ENCODE peak calls at places on chromosomes 1 and 21, in eight cellular contexts. One of them, this sample, is unnamed.

GRCh38 chr1:158534496-158534895 is 19.7 kb downstream of the OR6Y1 start:
- DNase-seq in osteocyte: no peak
- DNase-seq in fibroblast of mammary gland: no peak
- DNase-seq in body of pancreas: no peak
- DNase-seq in GM10248: no peak
- DNase-seq in MM.1S: no peak
- DNase-seq in lower lobe of right lung: no peak
- DNase-seq in cardiac fibroblast: no peak
- DNase-seq in this sample: no peak

GRCh38 chr1:112548540-112548939 is 39.8 kb downstream of the WNT2B start:
- DNase-seq in GM10248: no peak
- DNase-seq in MM.1S: no peak
- DNase-seq in cardiac fibroblast: no peak
- DNase-seq in lower lobe of right lung: no peak
- DNase-seq in osteocyte: no peak
- DNase-seq in body of pancreas: no peak
- DNase-seq in fibroblast of mammary gland: no peak
- DNase-seq in this sample: no peak

GRCh38 chr1:3924186-3924815 is 24.2 kb upstream of the C1orf174 start:
- DNase-seq in lower lobe of right lung: peak
- DNase-seq in GM10248: no peak
- DNase-seq in body of pancreas: no peak
- DNase-seq in cardiac fibroblast: no peak
- DNase-seq in fibroblast of mammary gland: no peak
- DNase-seq in MM.1S: no peak
- DNase-seq in osteocyte: no peak
- DNase-seq in this sample: no peak

GRCh38 chr1:191206808-191207207 is 729.1 kb upstream of the BRINP3 start:
- DNase-seq in lower lobe of right lung: no peak
- DNase-seq in GM10248: no peak
- DNase-seq in MM.1S: no peak
- DNase-seq in osteocyte: no peak
- DNase-seq in fibroblast of mammary gland: no peak
- DNase-seq in body of pancreas: no peak
- DNase-seq in cardiac fibroblast: peak
- DNase-seq in this sample: peak

GRCh38 chr1:184910005-184910404 is 64.3 kb downstream of the NIBAN1 start:
- DNase-seq in MM.1S: no peak
- DNase-seq in osteocyte: no peak
- DNase-seq in cardiac fibroblast: no peak
- DNase-seq in GM10248: no peak
- DNase-seq in body of pancreas: no peak
- DNase-seq in lower lobe of right lung: no peak
- DNase-seq in fibroblast of mammary gland: no peak
- DNase-seq in this sample: no peak

GRCh38 chr1:223776075-223776814 is 63.9 kb downstream of the CAPN2 start:
- DNase-seq in osteocyte: peak
- DNase-seq in GM10248: no peak
- DNase-seq in fibroblast of mammary gland: peak
- DNase-seq in body of pancreas: no peak
- DNase-seq in cardiac fibroblast: peak
- DNase-seq in lower lobe of right lung: no peak
- DNase-seq in MM.1S: no peak
- DNase-seq in this sample: peak

GRCh38 chr21:43318841-43319781 is 107.8 kb downstream of the SIK1 start:
- DNase-seq in MM.1S: no peak
- DNase-seq in GM10248: peak
- DNase-seq in cardiac fibroblast: peak
- DNase-seq in osteocyte: no peak
- DNase-seq in fibroblast of mammary gland: peak
- DNase-seq in body of pancreas: no peak
- DNase-seq in lower lobe of right lung: no peak
- DNase-seq in this sample: peak

GRCh38 chr1:147238053-147238902 is 4.2 kb upstream of the CHD1L start:
- DNase-seq in MM.1S: no peak
- DNase-seq in osteocyte: no peak
- DNase-seq in cardiac fibroblast: no peak
- DNase-seq in lower lobe of right lung: no peak
- DNase-seq in fibroblast of mammary gland: no peak
- DNase-seq in body of pancreas: no peak
- DNase-seq in GM10248: no peak
- DNase-seq in this sample: peak

GRCh38 chr1:15526021-15526489 is 593 bp upstream of the DNAJC16 start:
- DNase-seq in GM10248: no peak
- DNase-seq in cardiac fibroblast: no peak
- DNase-seq in lower lobe of right lung: no peak
- DNase-seq in fibroblast of mammary gland: no peak
- DNase-seq in MM.1S: no peak
- DNase-seq in body of pancreas: no peak
- DNase-seq in osteocyte: no peak
- DNase-seq in this sample: no peak
- TF ChIP-seq CTCF in GM10248: no peak
- TF ChIP-seq CTCF in cardiac fibroblast: no peak
- TF ChIP-seq CTCF in lower lobe of right lung: no peak
- TF ChIP-seq CTCF in fibroblast of mammary gland: no peak
- TF ChIP-seq CTCF in MM.1S: no peak
- TF ChIP-seq CTCF in body of pancreas: no peak
- TF ChIP-seq CTCF in osteocyte: no peak
- TF ChIP-seq CTCF in this sample: no peak

GRCh38 chr1:204623365-204623893 is 62.1 kb downstream of the LRRN2 start:
- DNase-seq in fibroblast of mammary gland: peak
- DNase-seq in MM.1S: no peak
- DNase-seq in GM10248: no peak
- DNase-seq in body of pancreas: peak
- DNase-seq in cardiac fibroblast: peak
- DNase-seq in lower lobe of right lung: no peak
- DNase-seq in osteocyte: no peak
- DNase-seq in this sample: peak

GRCh38 chr1:204624631-204625216 is 60.8 kb downstream of the LRRN2 start:
- DNase-seq in lower lobe of right lung: no peak
- DNase-seq in body of pancreas: no peak
- DNase-seq in cardiac fibroblast: no peak
- DNase-seq in GM10248: no peak
- DNase-seq in MM.1S: no peak
- DNase-seq in fibroblast of mammary gland: no peak
- DNase-seq in osteocyte: no peak
- DNase-seq in this sample: no peak

GRCh38 chr1:204621391-204621790 is 64.1 kb downstream of the LRRN2 start:
- DNase-seq in osteocyte: no peak
- DNase-seq in fibroblast of mammary gland: no peak
- DNase-seq in MM.1S: no peak
- DNase-seq in lower lobe of right lung: no peak
- DNase-seq in body of pancreas: no peak
- DNase-seq in cardiac fibroblast: no peak
- DNase-seq in GM10248: no peak
- DNase-seq in this sample: peak

GRCh38 chr1:204621996-204622395 is 63.5 kb downstream of the LRRN2 start:
- DNase-seq in GM10248: no peak
- DNase-seq in lower lobe of right lung: no peak
- DNase-seq in osteocyte: no peak
- DNase-seq in MM.1S: no peak
- DNase-seq in cardiac fibroblast: no peak
- DNase-seq in fibroblast of mammary gland: no peak
- DNase-seq in body of pancreas: no peak
- DNase-seq in this sample: no peak

DNA sequence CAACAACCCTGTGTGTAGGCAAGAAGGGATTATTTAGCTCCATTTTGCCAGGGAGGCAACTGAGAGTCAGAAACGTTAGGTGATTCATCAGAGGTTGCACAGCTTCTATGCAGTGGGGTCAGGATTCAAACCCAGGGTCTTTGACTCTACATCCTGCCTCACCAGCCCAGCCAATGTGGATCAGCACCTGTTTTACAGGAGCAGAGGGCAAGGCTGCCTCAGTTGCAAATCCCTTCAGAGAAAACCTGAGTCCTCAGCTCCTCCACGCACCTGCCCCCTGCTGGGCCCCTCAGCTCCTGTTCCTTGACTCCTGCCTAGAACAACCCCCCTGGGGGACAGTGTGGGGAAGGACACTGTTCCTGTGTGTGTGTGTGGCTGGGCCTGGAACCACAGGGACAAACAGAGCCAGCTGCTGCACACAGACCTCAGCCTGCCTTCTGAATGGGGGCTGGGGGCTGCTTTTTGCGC is 61.6 kb downstream of the LRRN2 start:
- DNase-seq in osteocyte: no peak
- DNase-seq in MM.1S: peak
- DNase-seq in body of pancreas: no peak
- DNase-seq in cardiac fibroblast: no peak
- DNase-seq in fibroblast of mammary gland: no peak
- DNase-seq in lower lobe of right lung: no peak
- DNase-seq in GM10248: no peak
- DNase-seq in this sample: no peak
- TF ChIP-seq CTCF in osteocyte: no peak
- TF ChIP-seq CTCF in MM.1S: peak
- TF ChIP-seq CTCF in body of pancreas: no peak
- TF ChIP-seq CTCF in cardiac fibroblast: peak
- TF ChIP-seq CTCF in fibroblast of mammary gland: peak
- TF ChIP-seq CTCF in lower lobe of right lung: no peak
- TF ChIP-seq CTCF in GM10248: no peak
- TF ChIP-seq CTCF in this sample: no peak

GRCh38 chr1:28783363-28783762 is 28.6 kb upstream of the OPRD1 start:
- DNase-seq in cardiac fibroblast: no peak
- DNase-seq in body of pancreas: no peak
- DNase-seq in lower lobe of right lung: no peak
- DNase-seq in GM10248: no peak
- DNase-seq in MM.1S: no peak
- DNase-seq in fibroblast of mammary gland: no peak
- DNase-seq in osteocyte: no peak
- DNase-seq in this sample: no peak
- TF ChIP-seq CTCF in cardiac fibroblast: no peak
- TF ChIP-seq CTCF in body of pancreas: no peak
- TF ChIP-seq CTCF in lower lobe of right lung: no peak
- TF ChIP-seq CTCF in GM10248: no peak
- TF ChIP-seq CTCF in MM.1S: peak
- TF ChIP-seq CTCF in fibroblast of mammary gland: no peak
- TF ChIP-seq CTCF in osteocyte: no peak
- TF ChIP-seq CTCF in this sample: no peak

GRCh38 chr1:155309423-155310021 is 856 bp downstream of the FDPS start:
- DNase-seq in lower lobe of right lung: peak
- DNase-seq in osteocyte: no peak
- DNase-seq in MM.1S: peak
- DNase-seq in GM10248: no peak
- DNase-seq in cardiac fibroblast: peak
- DNase-seq in body of pancreas: peak
- DNase-seq in fibroblast of mammary gland: no peak
- DNase-seq in this sample: peak
- TF ChIP-seq CTCF in lower lobe of right lung: no peak
- TF ChIP-seq CTCF in osteocyte: no peak
- TF ChIP-seq CTCF in MM.1S: peak
- TF ChIP-seq CTCF in GM10248: no peak
- TF ChIP-seq CTCF in cardiac fibroblast: no peak
- TF ChIP-seq CTCF in body of pancreas: no peak
- TF ChIP-seq CTCF in fibroblast of mammary gland: no peak
- TF ChIP-seq CTCF in this sample: peak

GRCh38 chr1:14804626-14805025 is 206.1 kb downstream of the KAZN start:
- DNase-seq in GM10248: no peak
- DNase-seq in body of pancreas: no peak
- DNase-seq in fibroblast of mammary gland: no peak
- DNase-seq in cardiac fibroblast: no peak
- DNase-seq in osteocyte: no peak
- DNase-seq in lower lobe of right lung: peak
- DNase-seq in MM.1S: no peak
- DNase-seq in this sample: no peak
- TF ChIP-seq CTCF in GM10248: peak
- TF ChIP-seq CTCF in body of pancreas: peak
- TF ChIP-seq CTCF in fibroblast of mammary gland: peak
- TF ChIP-seq CTCF in cardiac fibroblast: no peak
- TF ChIP-seq CTCF in osteocyte: no peak
- TF ChIP-seq CTCF in lower lobe of right lung: no peak
- TF ChIP-seq CTCF in MM.1S: peak
- TF ChIP-seq CTCF in this sample: peak

DNA sequence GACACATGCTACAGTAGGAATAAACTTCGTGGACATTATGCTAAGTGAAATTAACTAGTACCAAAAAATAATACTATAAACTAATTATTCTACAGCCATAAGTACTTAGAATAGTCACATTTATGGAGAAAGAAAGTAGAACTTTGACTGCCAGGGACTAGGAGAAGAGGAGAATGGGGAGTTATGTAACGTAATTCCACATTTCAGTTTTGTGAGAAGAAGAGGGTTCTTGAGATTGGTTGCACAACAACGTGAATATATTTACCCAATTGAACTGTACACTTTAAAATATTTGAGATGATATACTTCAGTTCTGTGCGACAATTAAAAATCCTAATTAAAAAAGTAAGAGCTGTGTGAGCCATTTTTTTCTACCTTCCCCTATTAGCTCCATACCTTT is 1412.9 kb downstream of the PLA2G4A start:
- DNase-seq in lower lobe of right lung: no peak
- DNase-seq in cardiac fibroblast: no peak
- DNase-seq in body of pancreas: no peak
- DNase-seq in osteocyte: no peak
- DNase-seq in GM10248: no peak
- DNase-seq in fibroblast of mammary gland: no peak
- DNase-seq in MM.1S: no peak
- DNase-seq in this sample: no peak
- TF ChIP-seq CTCF in lower lobe of right lung: no peak
- TF ChIP-seq CTCF in cardiac fibroblast: no peak
- TF ChIP-seq CTCF in body of pancreas: no peak
- TF ChIP-seq CTCF in osteocyte: no peak
- TF ChIP-seq CTCF in GM10248: no peak
- TF ChIP-seq CTCF in fibroblast of mammary gland: no peak
- TF ChIP-seq CTCF in MM.1S: no peak
- TF ChIP-seq CTCF in this sample: no peak

GRCh38 chr1:35646043-35646442 is 4.7 kb upstream of the PSMB2 start:
- DNase-seq in GM10248: no peak
- DNase-seq in MM.1S: no peak
- DNase-seq in osteocyte: no peak
- DNase-seq in body of pancreas: no peak
- DNase-seq in lower lobe of right lung: no peak
- DNase-seq in cardiac fibroblast: no peak
- DNase-seq in fibroblast of mammary gland: peak
- DNase-seq in this sample: no peak
- TF ChIP-seq CTCF in GM10248: no peak
- TF ChIP-seq CTCF in MM.1S: peak
- TF ChIP-seq CTCF in osteocyte: no peak
- TF ChIP-seq CTCF in body of pancreas: no peak
- TF ChIP-seq CTCF in lower lobe of right lung: no peak
- TF ChIP-seq CTCF in cardiac fibroblast: peak
- TF ChIP-seq CTCF in fibroblast of mammary gland: peak
- TF ChIP-seq CTCF in this sample: peak

DNA sequence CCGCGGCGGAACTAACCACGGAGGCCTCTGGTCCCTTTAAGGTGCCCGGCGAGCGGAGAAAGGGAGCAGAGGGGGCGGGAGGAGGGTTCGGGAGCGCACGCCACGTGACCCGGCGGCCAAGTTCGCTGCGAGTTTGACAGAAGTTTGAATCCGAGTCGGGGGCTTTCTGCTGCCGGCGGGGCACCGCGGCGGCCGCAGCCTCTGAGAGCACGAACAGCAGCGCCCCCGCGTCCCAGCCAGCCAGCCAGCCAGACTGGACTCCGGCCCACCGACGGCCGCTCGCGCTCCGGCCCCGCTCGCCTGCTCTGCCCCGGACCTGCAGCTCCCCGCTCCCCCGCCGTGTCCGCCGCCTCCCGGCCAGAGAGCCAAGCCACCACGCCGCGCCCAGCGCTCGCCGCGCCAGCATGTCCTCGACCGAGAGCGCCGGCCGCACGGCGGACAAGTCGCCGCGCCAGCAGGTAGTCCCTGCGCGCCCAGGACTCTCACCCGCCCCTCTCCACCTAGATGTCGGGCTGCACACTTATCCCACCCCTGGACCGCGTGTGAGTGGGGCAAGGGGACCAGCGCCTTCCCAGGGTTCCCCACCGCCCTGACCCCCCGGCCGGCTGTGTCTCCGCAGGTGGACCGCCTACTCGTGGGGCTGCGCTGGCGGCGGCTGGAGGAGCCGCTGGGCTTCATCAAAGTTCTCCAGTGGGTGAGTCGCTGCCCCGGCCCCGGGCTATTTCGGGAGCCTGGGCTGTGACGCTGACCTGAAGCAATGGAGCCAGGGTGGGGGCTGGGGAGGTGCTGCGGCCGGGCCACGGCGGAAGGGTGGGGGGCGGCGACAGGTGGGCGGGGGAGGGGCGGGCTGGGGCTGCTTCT is at the start of gene SYPL2:
- DNase-seq in MM.1S: no peak
- DNase-seq in fibroblast of mammary gland: peak
- DNase-seq in cardiac fibroblast: peak
- DNase-seq in lower lobe of right lung: peak
- DNase-seq in osteocyte: peak
- DNase-seq in body of pancreas: peak
- DNase-seq in GM10248: peak
- DNase-seq in this sample: no peak
- TF ChIP-seq CTCF in MM.1S: no peak
- TF ChIP-seq CTCF in fibroblast of mammary gland: no peak
- TF ChIP-seq CTCF in cardiac fibroblast: no peak
- TF ChIP-seq CTCF in lower lobe of right lung: no peak
- TF ChIP-seq CTCF in osteocyte: peak
- TF ChIP-seq CTCF in body of pancreas: no peak
- TF ChIP-seq CTCF in GM10248: no peak
- TF ChIP-seq CTCF in this sample: no peak

This sample was measured in epithelial cell of esophagus.